ENCODE peak calls at places on chromosomes 11 and 22, in eight cellular contexts. Y, B, U, Q, S, O, G and T are unnamed samples.

GRCh38 chr11:59114344-59114743 is 7.3 kb downstream of the FAM111B start:
- DNase-seq in Q (no peak), G (no peak), Y (no peak), U (no peak), S (no peak), B (no peak), O (no peak), T (no peak)

GRCh38 chr11:11444800-11445126 is 91.7 kb upstream of the CSNK2A3 start:
- DNase-seq in S (no peak), O (no peak), B (no peak), Y (no peak), U (no peak), Q (no peak), G (no peak), T (no peak)

GRCh38 chr11:16096336-16096735 is 260.0 kb downstream of the SOX6 start:
- DNase-seq in G (no peak), S (no peak), Q (peak), Y (no peak), O (no peak), U (no peak), B (no peak), T (no peak)

GRCh38 chr11:35622070-35622469 is 3.8 kb downstream of the FJX1 start:
- DNase-seq in B (no peak), Q (peak), G (peak), S (no peak), O (no peak), U (no peak), Y (no peak), T (peak)

GRCh38 chr22:50175921-50176849 is 5.7 kb downstream of the PANX2 start:
- DNase-seq in U (no peak), Y (no peak), S (no peak), G (no peak), Q (no peak), O (no peak), B (peak), T (no peak)

GRCh38 chr11:2369320-2369719 is 7.8 kb upstream of the CD81 start:
- DNase-seq in G (no peak), B (no peak), Q (no peak), S (peak), U (no peak), O (no peak), Y (no peak), T (no peak)

GRCh38 chr11:20080032-20080685 is 80.1 kb downstream of the DBX1 start:
- DNase-seq in U (no peak), G (no peak), S (no peak), Y (no peak), O (no peak), Q (no peak), B (no peak), T (no peak)

GRCh38 chr22:39013923-39014722 is at the start of gene APOBEC3C:
- DNase-seq in O (peak), Y (peak), Q (peak), S (peak), B (peak), G (peak), U (peak), T (peak)

GRCh38 chr11:15627560-15627959 is 512.8 kb downstream of the INSC start:
- DNase-seq in S (no peak), Q (peak), U (no peak), Y (no peak), G (peak), O (no peak), B (no peak), T (peak)

GRCh38 chr11:71301046-71301857 is 48.9 kb upstream of the SHANK2 start:
- DNase-seq in Q (no peak), Y (no peak), G (no peak), O (no peak), U (no peak), B (no peak), S (peak), T (no peak)

GRCh38 chr11:93225642-93226041 is 27.9 kb upstream of the SLC36A4 start:
- DNase-seq in U (no peak), G (no peak), O (no peak), Q (peak), B (no peak), S (no peak), Y (peak), T (peak)

GRCh38 chr22:35375031-35375430 is 5.9 kb upstream of the HMOX1 start:
- DNase-seq in Y (no peak), S (no peak), B (no peak), Q (peak), O (no peak), G (no peak), U (no peak), T (peak)

GRCh38 chr11:96263361-96263763 is 79.6 kb downstream of the MAML2 start:
- DNase-seq in Y (no peak), B (no peak), O (no peak), Q (peak), S (no peak), G (no peak), U (no peak), T (peak)

GRCh38 chr22:37904572-37905533 is 1.2 kb upstream of the MICALL1 start:
- DNase-seq in O (peak), G (peak), S (no peak), B (no peak), Q (peak), Y (peak), U (no peak), T (peak)

GRCh38 chr22:50074056-50074455 is 11.2 kb downstream of the MLC1 start:
- DNase-seq in Q (no peak), O (no peak), S (peak), U (no peak), Y (no peak), G (no peak), B (no peak), T (peak)

GRCh38 chr11:100003985-100004384 is 683.1 kb upstream of the ARHGAP42 start:
- DNase-seq in U (no peak), Q (no peak), B (no peak), G (no peak), S (no peak), O (no peak), Y (no peak), T (peak)

GRCh38 chr22:50017701-50018224 is 5.2 kb upstream of the IL17REL start:
- DNase-seq in Q (no peak), S (peak), Y (no peak), O (no peak), U (no peak), B (no peak), G (no peak), T (no peak)

GRCh38 chr22:23397618-23398567 is 182.2 kb downstream of the IGLL1 start:
- DNase-seq in Y (no peak), B (peak), S (peak), Q (no peak), O (no peak), G (no peak), U (no peak), T (no peak)
- H3K4me3 ChIP-seq in Y (no peak), B (no peak), S (no peak), Q (no peak), O (no peak), G (no peak), U (no peak), T (no peak)

GRCh38 chr11:65640483-65641207 is 2.7 kb downstream of the SIPA1 start:
- DNase-seq in Q (no peak), S (no peak), U (no peak), O (no peak), Y (no peak), B (peak), G (no peak), T (no peak)
- H3K4me3 ChIP-seq in Q (no peak), S (no peak), U (no peak), O (no peak), Y (no peak), B (peak), G (no peak), T (no peak)

GRCh38 chr11:33682446-33682845 is 18.2 kb downstream of the C11orf91 start:
- DNase-seq in G (no peak), S (no peak), Y (no peak), U (no peak), B (no peak), O (no peak), Q (peak), T (no peak)
- H3K4me3 ChIP-seq in G (no peak), S (no peak), Y (no peak), U (no peak), B (no peak), O (no peak), Q (no peak), T (no peak)

GRCh38 chr11:61905067-61905696 is 12.2 kb downstream of the RAB3IL1 start:
- DNase-seq in O (no peak), S (no peak), G (no peak), U (no peak), Y (no peak), Q (no peak), B (no peak), T (no peak)

GRCh38 chr11:61903845-61904244 is 12.5 kb upstream of the FADS3 start:
- DNase-seq in Y (no peak), B (no peak), O (no peak), G (no peak), S (no peak), Q (no peak), U (no peak), T (no peak)

GRCh38 chr11:61906522-61906909 is 10.8 kb downstream of the RAB3IL1 start:
- DNase-seq in S (no peak), Y (no peak), G (no peak), O (no peak), B (no peak), U (no peak), Q (no peak), T (no peak)

GRCh38 chr11:61905801-61906521 is 11.4 kb downstream of the RAB3IL1 start:
- DNase-seq in Q (no peak), B (no peak), S (no peak), G (no peak), O (no peak), Y (no peak), U (no peak), T (no peak)

DNA sequence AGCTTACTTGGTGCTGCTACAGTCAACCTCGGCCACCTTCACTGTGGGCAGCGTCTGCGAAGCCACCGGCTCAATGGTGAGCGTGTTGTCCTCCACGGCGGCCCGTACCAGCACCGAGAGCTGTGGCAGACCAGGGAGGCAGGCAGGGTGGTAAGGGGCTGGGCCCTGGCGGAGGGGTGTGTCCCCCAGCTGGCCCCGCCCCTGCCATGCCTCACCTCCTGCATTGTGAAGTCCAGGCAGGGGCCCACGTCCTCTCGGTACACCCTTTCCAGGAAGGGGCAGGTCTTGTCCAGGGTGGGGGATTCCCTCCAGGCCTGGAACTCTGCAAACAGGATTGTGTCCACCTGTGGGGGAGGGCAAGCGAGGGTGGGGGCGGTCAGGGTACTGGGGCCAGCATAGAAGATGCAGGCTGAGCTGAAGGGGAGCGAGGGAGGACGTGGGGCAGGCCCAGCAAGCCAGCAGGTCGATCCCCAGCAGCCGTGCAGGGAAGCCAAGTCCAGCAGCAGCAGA is 12.8 kb downstream of the RAB3IL1 start:
- DNase-seq in S (peak), Q (no peak), U (peak), O (no peak), B (peak), G (no peak), Y (no peak), T (no peak)
- H3K4me3 ChIP-seq in S (no peak), Q (no peak), U (no peak), O (no peak), B (no peak), G (no peak), Y (no peak), T (no peak)

GRCh38 chr11:118689503-118689851 is 10.0 kb upstream of the TREH start:
- DNase-seq in Q (no peak), U (no peak), O (no peak), Y (no peak), S (no peak), B (no peak), G (no peak), T (no peak)
- H3K4me3 ChIP-seq in Q (no peak), U (no peak), O (no peak), Y (peak), S (peak), B (peak), G (no peak), T (peak)

GRCh38 chr22:23481369-23481768 is 98.7 kb downstream of the IGLL1 start:
- DNase-seq in Y (no peak), B (no peak), U (no peak), Q (no peak), S (no peak), O (no peak), G (no peak), T (no peak)
- H3K4me3 ChIP-seq in Y (no peak), B (no peak), U (no peak), Q (no peak), S (no peak), O (no peak), G (no peak), T (no peak)

GRCh38 chr11:62926669-62927455 is 5.7 kb upstream of the CHRM1 start:
- DNase-seq in O (no peak), G (no peak), B (no peak), S (peak), Q (no peak), U (no peak), Y (no peak), T (no peak)

GRCh38 chr11:62925308-62925707 is 4.1 kb upstream of the CHRM1 start:
- DNase-seq in Q (no peak), U (no peak), B (no peak), Y (no peak), O (no peak), S (peak), G (no peak), T (no peak)

GRCh38 chr11:62923634-62924411 is 2.7 kb upstream of the CHRM1 start:
- DNase-seq in U (no peak), O (no peak), Y (no peak), G (no peak), S (peak), B (no peak), Q (no peak), T (no peak)

GRCh38 chr11:62928011-62928410 is 6.8 kb upstream of the CHRM1 start:
- DNase-seq in Y (no peak), U (no peak), Q (no peak), G (no peak), O (no peak), S (peak), B (no peak), T (no peak)

GRCh38 chr11:62925745-62926668 is 4.8 kb upstream of the CHRM1 start:
- DNase-seq in O (no peak), S (peak), Q (no peak), B (no peak), Y (no peak), U (no peak), G (no peak), T (no peak)
- H3K4me3 ChIP-seq in O (no peak), S (peak), Q (peak), B (peak), Y (no peak), U (no peak), G (peak), T (no peak)